ENCODE peak calls at places on chromosome 10, in five cellular contexts. K, D, H, E and T are unnamed samples.

GRCh38 chr10:100829103-100829870 is 83.5 kb upstream of the SLF2 start:
- DNase-seq in K (peak; percentile 23), D (peak; percentile 62), H (no peak), E (no peak), T (peak; percentile 51)

GRCh38 chr10:130820880-130821482 is 490.5 kb downstream of the TCERG1L start:
- DNase-seq in K (no peak), D (no peak), H (no peak), E (no peak), T (no peak)

GRCh38 chr10:103715430-103715829 is 139.9 kb downstream of the SH3PXD2A start:
- DNase-seq in K (no peak), D (no peak), H (peak; percentile 25), E (no peak), T (no peak)

GRCh38 chr10:94123253-94123995 is 129.7 kb downstream of the PLCE1 start:
- DNase-seq in K (no peak), D (peak; percentile 48), H (no peak), E (no peak), T (no peak)

GRCh38 chr10:68628576-68629127 is 68.5 kb downstream of the TET1 start:
- DNase-seq in K (peak; percentile 96), D (no peak), H (no peak), E (no peak), T (no peak)

GRCh38 chr10:44982114-44982460 is 3.5 kb upstream of the DEPP1 start:
- DNase-seq in K (no peak), D (no peak), H (no peak), E (no peak), T (no peak)

GRCh38 chr10:63573068-63573697 is 52.0 kb downstream of the REEP3 start:
- DNase-seq in K (peak; percentile 70), D (no peak), H (no peak), E (no peak), T (peak; percentile 44)

GRCh38 chr10:82041018-82041417 is 166.0 kb downstream of the NRG3 start:
- DNase-seq in K (no peak), D (peak; percentile 27), H (no peak), E (no peak), T (no peak)

GRCh38 chr10:42866115-42866995 is 83.8 kb downstream of the BMS1 start:
- DNase-seq in K (peak; percentile 10), D (peak; percentile 94), H (peak; percentile 91), E (peak; percentile 66), T (peak; percentile 73)

GRCh38 chr10:103911021-103911459 is 6.9 kb downstream of the STN1 start:
- DNase-seq in K (peak; percentile 57), D (no peak), H (no peak), E (no peak), T (peak; percentile 28)

GRCh38 chr10:31698169-31698890 is 230.3 kb downstream of the ARHGAP12 start:
- DNase-seq in K (no peak), D (no peak), H (no peak), E (no peak), T (no peak)

GRCh38 chr10:127012769-127013152 is 107.5 kb downstream of the DOCK1 start:
- DNase-seq in K (peak; percentile 7), D (no peak), H (peak; percentile 96), E (peak; percentile 91), T (no peak)

GRCh38 chr10:63767512-63767911 is 246.3 kb downstream of the REEP3 start:
- DNase-seq in K (no peak), D (no peak), H (no peak), E (no peak), T (no peak)

GRCh38 chr10:101489355-101489754 is 98.7 kb downstream of the POLL start:
- DNase-seq in K (peak; percentile 88), D (no peak), H (no peak), E (no peak), T (no peak)

GRCh38 chr10:127563718-127564553 is 14.8 kb downstream of the NPS start:
- DNase-seq in K (peak; percentile 23), D (peak; percentile 15), H (no peak), E (no peak), T (peak; percentile 25)

GRCh38 chr10:8768341-8768740 is 713.9 kb downstream of the GATA3 start:
- DNase-seq in K (no peak), D (no peak), H (no peak), E (no peak), T (no peak)

GRCh38 chr10:79202188-79203013 is 133.6 kb downstream of the ZMIZ1 start:
- DNase-seq in K (peak; percentile 15), D (peak; percentile 71), H (peak; percentile 58), E (no peak), T (peak; percentile 69)

GRCh38 chr10:131905279-131905595 is 4.4 kb downstream of the PPP2R2D start:
- DNase-seq in K (no peak), D (no peak), H (no peak), E (no peak), T (no peak)

GRCh38 chr10:33876547-33877400 is 542.3 kb upstream of the NRP1 start:
- DNase-seq in K (no peak), D (no peak), H (no peak), E (no peak), T (no peak)

GRCh38 chr10:17474595-17474994 is 20.2 kb upstream of the ST8SIA6 start:
- DNase-seq in K (no peak), D (no peak), H (no peak), E (no peak), T (no peak)

GRCh38 chr10:1141261-1141660 is 85.1 kb downstream of the WDR37 start:
- DNase-seq in K (no peak), D (no peak), H (no peak), E (no peak), T (no peak)

GRCh38 chr10:1138529-1138928 is 82.3 kb downstream of the WDR37 start:
- DNase-seq in K (no peak), D (no peak), H (no peak), E (no peak), T (no peak)

GRCh38 chr10:1141701-1142100 is 85.5 kb downstream of the WDR37 start:
- DNase-seq in K (no peak), D (no peak), H (no peak), E (no peak), T (no peak)

GRCh38 chr10:1137499-1138163 is 81.4 kb downstream of the WDR37 start:
- DNase-seq in K (no peak), D (no peak), H (no peak), E (no peak), T (no peak)

GRCh38 chr10:1142596-1142995 is 86.4 kb downstream of the WDR37 start:
- DNase-seq in K (no peak), D (peak; percentile 32), H (no peak), E (no peak), T (no peak)
- TF ChIP-seq CTCF in K (peak; percentile 34), D (peak; percentile 53), H (no peak), E (no peak), T (peak; percentile 30)

GRCh38 chr10:6786579-6787031 is 206.5 kb upstream of the PRKCQ start:
- DNase-seq in K (no peak), D (no peak), H (no peak), E (no peak), T (no peak)
- TF ChIP-seq CTCF in K (no peak), D (no peak), H (no peak), E (peak; percentile 23), T (no peak)

DNA sequence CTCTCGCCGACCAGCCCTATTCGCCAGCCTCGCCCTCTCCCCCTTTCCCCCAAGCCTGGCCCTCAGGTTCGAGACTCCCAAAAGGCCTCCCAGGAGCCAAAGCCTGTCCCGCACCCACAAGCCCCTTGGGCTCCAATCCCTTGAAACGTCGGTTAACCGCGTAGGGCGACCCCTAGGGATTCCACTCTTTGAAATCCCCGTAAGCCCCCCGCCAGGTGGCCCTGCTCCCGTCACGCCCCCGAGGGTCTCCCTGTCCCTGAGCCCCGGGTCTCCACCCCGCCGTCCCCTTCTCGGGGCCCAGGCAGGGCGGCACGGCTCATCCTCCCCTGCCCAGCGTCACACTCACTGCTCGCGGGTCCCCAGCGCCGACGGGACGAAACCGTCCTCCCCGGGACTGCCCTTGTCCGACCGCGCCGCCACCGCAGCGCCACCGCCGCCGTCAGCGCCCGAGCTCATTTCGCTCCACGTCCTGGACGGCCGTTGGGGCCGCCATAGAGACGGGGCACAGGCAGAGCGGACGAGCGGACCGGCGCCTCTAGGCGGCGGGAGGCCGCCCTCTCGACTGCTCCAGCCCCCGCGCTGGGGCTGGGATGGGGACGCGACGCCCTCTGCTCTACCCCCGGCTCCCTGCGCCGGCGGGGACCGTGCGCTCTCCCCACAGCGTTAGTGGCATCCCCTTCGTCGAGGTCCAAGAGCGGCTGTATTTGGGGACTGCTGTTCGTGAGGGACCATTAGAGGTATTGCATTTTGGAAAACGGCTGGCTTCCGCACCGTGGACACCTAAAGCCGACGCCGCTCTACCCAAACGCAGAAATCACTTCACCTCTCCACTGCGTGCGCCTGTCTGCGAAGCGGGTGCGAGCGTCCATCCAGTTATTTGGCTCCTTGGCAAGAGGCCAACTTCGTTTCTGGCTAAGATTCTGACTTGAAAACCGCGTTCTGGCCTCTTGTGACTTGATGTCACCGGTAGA is at the start of gene EEF1AKMT2:
- DNase-seq in K (peak; percentile 90), D (peak; percentile 96), H (peak; percentile 93), E (peak; percentile 75), T (peak; percentile 96)
- TF ChIP-seq CTCF in K (no peak), D (peak; percentile 50), H (peak; percentile 17), E (peak; percentile 71), T (no peak)

GRCh38 chr10:122725768-122726167 is 26.1 kb upstream of the C10orf120 start:
- DNase-seq in K (no peak), D (no peak), H (no peak), E (no peak), T (no peak)
- TF ChIP-seq CTCF in K (no peak), D (peak; percentile 14), H (no peak), E (no peak), T (no peak)

DNA sequence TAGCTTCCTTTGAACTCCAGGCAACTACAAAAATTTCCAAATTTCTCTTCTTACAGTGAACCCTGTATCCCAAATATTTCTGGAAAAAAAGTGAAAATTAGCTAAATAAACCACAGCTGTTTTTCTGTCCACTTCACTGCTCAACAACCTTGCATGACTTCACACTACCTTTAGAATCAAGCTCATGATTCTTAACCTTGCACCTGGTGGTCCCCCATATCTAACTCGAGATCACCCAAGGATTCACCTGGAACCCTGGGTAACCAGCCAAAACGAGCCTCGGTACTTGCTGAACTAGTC is 47.5 kb downstream of the PDLIM1 start:
- DNase-seq in K (no peak), D (no peak), H (no peak), E (no peak), T (no peak)
- TF ChIP-seq CTCF in K (no peak), D (no peak), H (no peak), E (no peak), T (no peak)

GRCh38 chr10:83371696-83372490 is 767.4 kb upstream of the GHITM start:
- DNase-seq in K (no peak), D (no peak), H (no peak), E (no peak), T (no peak)

GRCh38 chr10:83372646-83373045 is 766.7 kb upstream of the GHITM start:
- DNase-seq in K (no peak), D (no peak), H (no peak), E (no peak), T (no peak)

GRCh38 chr10:83374741-83375140 is 764.6 kb upstream of the GHITM start:
- DNase-seq in K (no peak), D (no peak), H (no peak), E (no peak), T (no peak)

GRCh38 chr10:83375274-83375673 is 764.0 kb upstream of the GHITM start:
- DNase-seq in K (no peak), D (no peak), H (no peak), E (no peak), T (no peak)

GRCh38 chr10:83373659-83374058 is 765.6 kb upstream of the GHITM start:
- DNase-seq in K (peak; percentile 53), D (peak; percentile 50), H (no peak), E (no peak), T (no peak)
- TF ChIP-seq CTCF in K (peak; percentile 56), D (peak; percentile 61), H (no peak), E (peak; percentile 3), T (no peak)